ENCODE peak calls at places on chromosomes 13 and 19, in seven cellular contexts. One of them, this sample, is unnamed.
A peak's percentile ranks its signal among the peaks of the same experiment; 100 is the strongest.

GRCh38 chr13:24671367-24672117 is 8.7 kb upstream of the ATP12A start:
- DNase-seq in thoracic aorta: no peak
- DNase-seq in AG04450: peak; percentile 61
- DNase-seq in left ventricle myocardium superior: no peak
- DNase-seq in SW480: peak; percentile 81
- DNase-seq in NCI-H1092 treated with DMSO at 0.1 percent for 48 hours: peak; percentile 48
- DNase-seq in heart right ventricle: no peak
- DNase-seq in this sample: peak; percentile 34

GRCh38 chr13:46057251-46058015 is 4.9 kb upstream of the ZC3H13 start:
- DNase-seq in SW480: peak; percentile 50
- DNase-seq in AG04450: no peak
- DNase-seq in left ventricle myocardium superior: no peak
- DNase-seq in NCI-H1092 treated with DMSO at 0.1 percent for 48 hours: no peak
- DNase-seq in heart right ventricle: no peak
- DNase-seq in thoracic aorta: no peak
- DNase-seq in this sample: no peak

GRCh38 chr19:13790354-13790753 is 4.9 kb upstream of the ZSWIM4 start:
- DNase-seq in AG04450: no peak
- DNase-seq in thoracic aorta: no peak
- DNase-seq in SW480: no peak
- DNase-seq in left ventricle myocardium superior: no peak
- DNase-seq in NCI-H1092 treated with DMSO at 0.1 percent for 48 hours: no peak
- DNase-seq in heart right ventricle: no peak
- DNase-seq in this sample: no peak

GRCh38 chr19:6233827-6234511 is 45.8 kb downstream of the MLLT1 start:
- DNase-seq in AG04450: no peak
- DNase-seq in thoracic aorta: no peak
- DNase-seq in NCI-H1092 treated with DMSO at 0.1 percent for 48 hours: peak; percentile 9
- DNase-seq in left ventricle myocardium superior: peak; percentile 71
- DNase-seq in heart right ventricle: peak; percentile 69
- DNase-seq in SW480: no peak
- DNase-seq in this sample: peak; percentile 72

GRCh38 chr19:16222806-16223205 is 25.1 kb downstream of the AP1M1 start:
- DNase-seq in left ventricle myocardium superior: no peak
- DNase-seq in SW480: no peak
- DNase-seq in AG04450: peak; percentile 10
- DNase-seq in heart right ventricle: no peak
- DNase-seq in thoracic aorta: no peak
- DNase-seq in NCI-H1092 treated with DMSO at 0.1 percent for 48 hours: no peak
- DNase-seq in this sample: no peak

GRCh38 chr19:38250428-38250820 is 5.8 kb downstream of the PPP1R14A start:
- DNase-seq in left ventricle myocardium superior: no peak
- DNase-seq in SW480: no peak
- DNase-seq in thoracic aorta: no peak
- DNase-seq in NCI-H1092 treated with DMSO at 0.1 percent for 48 hours: no peak
- DNase-seq in AG04450: no peak
- DNase-seq in heart right ventricle: no peak
- DNase-seq in this sample: no peak

GRCh38 chr13:41995946-41996345 is 35.0 kb upstream of the VWA8 start:
- DNase-seq in left ventricle myocardium superior: no peak
- DNase-seq in SW480: peak; percentile 21
- DNase-seq in AG04450: no peak
- DNase-seq in heart right ventricle: no peak
- DNase-seq in thoracic aorta: no peak
- DNase-seq in NCI-H1092 treated with DMSO at 0.1 percent for 48 hours: no peak
- DNase-seq in this sample: peak; percentile 20

GRCh38 chr13:113920606-113921306 is 53.1 kb downstream of the C13orf46 start:
- DNase-seq in left ventricle myocardium superior: no peak
- DNase-seq in heart right ventricle: no peak
- DNase-seq in SW480: no peak
- DNase-seq in thoracic aorta: no peak
- DNase-seq in AG04450: no peak
- DNase-seq in NCI-H1092 treated with DMSO at 0.1 percent for 48 hours: no peak
- DNase-seq in this sample: no peak

GRCh38 chr19:43463381-43464088 is 1.9 kb downstream of the LYPD3 start:
- DNase-seq in SW480: peak; percentile 98
- DNase-seq in left ventricle myocardium superior: peak; percentile 98
- DNase-seq in heart right ventricle: peak; percentile 99
- DNase-seq in thoracic aorta: peak; percentile 98
- DNase-seq in AG04450: peak; percentile 62
- DNase-seq in NCI-H1092 treated with DMSO at 0.1 percent for 48 hours: peak; percentile 81
- DNase-seq in this sample: peak; percentile 97

GRCh38 chr19:55209430-55210119 is at the start of gene PTPRH:
- DNase-seq in SW480: no peak
- DNase-seq in NCI-H1092 treated with DMSO at 0.1 percent for 48 hours: no peak
- DNase-seq in AG04450: no peak
- DNase-seq in thoracic aorta: no peak
- DNase-seq in heart right ventricle: no peak
- DNase-seq in left ventricle myocardium superior: no peak
- DNase-seq in this sample: no peak

GRCh38 chr19:19261350-19262189 is 11.5 kb downstream of the TM6SF2 start:
- DNase-seq in NCI-H1092 treated with DMSO at 0.1 percent for 48 hours: no peak
- DNase-seq in SW480: no peak
- DNase-seq in thoracic aorta: no peak
- DNase-seq in left ventricle myocardium superior: no peak
- DNase-seq in AG04450: no peak
- DNase-seq in heart right ventricle: no peak
- DNase-seq in this sample: no peak

GRCh38 chr13:24215732-24216131 is 55.2 kb downstream of the SPATA13 start:
- DNase-seq in NCI-H1092 treated with DMSO at 0.1 percent for 48 hours: no peak
- DNase-seq in thoracic aorta: no peak
- DNase-seq in left ventricle myocardium superior: peak; percentile 39
- DNase-seq in heart right ventricle: no peak
- DNase-seq in SW480: no peak
- DNase-seq in AG04450: no peak
- DNase-seq in this sample: peak; percentile 88

GRCh38 chr19:12783226-12783848 is 7.9 kb upstream of the JUNB start:
- DNase-seq in SW480: peak; percentile 32
- DNase-seq in heart right ventricle: peak; percentile 20
- DNase-seq in AG04450: no peak
- DNase-seq in NCI-H1092 treated with DMSO at 0.1 percent for 48 hours: no peak
- DNase-seq in left ventricle myocardium superior: no peak
- DNase-seq in thoracic aorta: no peak
- DNase-seq in this sample: no peak

GRCh38 chr19:19095691-19096090 is 31.9 kb downstream of the SLC25A42 start:
- DNase-seq in SW480: no peak
- DNase-seq in NCI-H1092 treated with DMSO at 0.1 percent for 48 hours: no peak
- DNase-seq in heart right ventricle: no peak
- DNase-seq in AG04450: no peak
- DNase-seq in thoracic aorta: no peak
- DNase-seq in left ventricle myocardium superior: no peak
- DNase-seq in this sample: no peak

GRCh38 chr19:1487576-1488281 is 2.4 kb downstream of the PCSK4 start:
- DNase-seq in heart right ventricle: no peak
- DNase-seq in NCI-H1092 treated with DMSO at 0.1 percent for 48 hours: no peak
- DNase-seq in SW480: no peak
- DNase-seq in thoracic aorta: no peak
- DNase-seq in left ventricle myocardium superior: peak; percentile 30
- DNase-seq in AG04450: no peak
- DNase-seq in this sample: no peak

GRCh38 chr19:21482863-21483276 is 22.5 kb upstream of the ZNF429 start:
- DNase-seq in left ventricle myocardium superior: peak; percentile 78
- DNase-seq in AG04450: no peak
- DNase-seq in heart right ventricle: peak; percentile 68
- DNase-seq in thoracic aorta: no peak
- DNase-seq in SW480: no peak
- DNase-seq in NCI-H1092 treated with DMSO at 0.1 percent for 48 hours: peak; percentile 58
- DNase-seq in this sample: peak; percentile 40